ENCODE peak calls at places on chromosome 1, in eight cellular contexts. I is cardiac muscle cell; S is foreskin keratinocyte; C is OCI-LY7; J is mesendoderm; E is left ventricle myocardium inferior; N is CD8-positive, alpha-beta memory T cell; V is tibial nerve. M is an unnamed sample. For H3K4me1, the result is how much of the 10 kb centered on the place peaks cover.

GRCh38 chr1:15626269-15626668 is 9.0 kb downstream of the DDI2 start:
- DNase-seq in I (no peak), S (no peak), C (no peak), J (no peak), E (no peak), N (no peak), V (no peak), M (peak)

GRCh38 chr1:53011175-53011574 is 50.8 kb upstream of the PODN start:
- DNase-seq in I (no peak), S (no peak), C (no peak), J (peak), E (no peak), N (no peak), V (no peak), M (no peak)

GRCh38 chr1:221449801-221450470 is 292.0 kb downstream of the DUSP10 start:
- DNase-seq in I (peak), S (peak), C (no peak), J (no peak), E (no peak), N (no peak), V (no peak), M (no peak)

GRCh38 chr1:211830055-211830329 is 571 bp downstream of the LPGAT1 start:
- DNase-seq in I (peak), S (no peak), C (peak), J (no peak), E (peak), N (peak), V (no peak), M (no peak)

GRCh38 chr1:227459977-227460376 is 103.4 kb upstream of the ZNF678 start:
- DNase-seq in I (no peak), S (no peak), C (no peak), J (peak), E (no peak), N (no peak), V (no peak), M (no peak)

GRCh38 chr1:167457936-167458584 is 60.3 kb downstream of the CD247 start:
- DNase-seq in I (no peak), S (no peak), C (no peak), J (no peak), E (no peak), N (no peak), V (no peak), M (no peak)

GRCh38 chr1:14970799-14971141 is 182.8 kb upstream of the TMEM51 start:
- DNase-seq in I (no peak), S (no peak), C (no peak), J (no peak), E (no peak), N (no peak), V (no peak), M (no peak)

GRCh38 chr1:67883069-67883468 is 49.8 kb upstream of the GNG12 start:
- DNase-seq in I (peak), S (peak), C (no peak), J (no peak), E (no peak), N (no peak), V (no peak), M (no peak)

GRCh38 chr1:181077576-181078242 is 10.8 kb upstream of the IER5 start:
- DNase-seq in I (peak), S (peak), C (no peak), J (peak), E (no peak), N (no peak), V (no peak), M (no peak)

GRCh38 chr1:162087118-162087517 is 17.6 kb downstream of the NOS1AP start:
- DNase-seq in I (no peak), S (no peak), C (no peak), J (no peak), E (no peak), N (no peak), V (no peak), M (no peak)

GRCh38 chr1:185317886-185318310 is 855 bp upstream of the IVNS1ABP start:
- DNase-seq in I (peak), S (peak), C (peak), J (peak), E (no peak), N (peak), V (no peak), M (peak)

GRCh38 chr1:154741747-154742495 is 128.2 kb downstream of the KCNN3 start:
- DNase-seq in I (peak), S (no peak), C (no peak), J (peak), E (no peak), N (no peak), V (no peak), M (no peak)

GRCh38 chr1:175225805-175226129 is 33.2 kb upstream of the KIAA0040 start:
- DNase-seq in I (no peak), S (no peak), C (no peak), J (no peak), E (no peak), N (no peak), V (no peak), M (no peak)

GRCh38 chr1:184567016-184567415 is 180.2 kb downstream of the C1orf21 start:
- DNase-seq in I (no peak), S (no peak), C (no peak), J (peak), E (no peak), N (no peak), V (no peak), M (no peak)

GRCh38 chr1:6260433-6260934 is 414 bp downstream of the GPR153 start:
- DNase-seq in I (no peak), S (no peak), C (no peak), J (no peak), E (peak), N (no peak), V (no peak), M (no peak)

GRCh38 chr1:50332941-50333594 is 90.2 kb downstream of the DMRTA2 start:
- DNase-seq in I (peak), S (peak), C (peak), J (peak), E (peak), N (peak), V (peak), M (no peak)

GRCh38 chr1:116242741-116243140 is 130.3 kb upstream of the ATP1A1 start:
- DNase-seq in I (no peak), S (no peak), C (no peak), J (no peak), E (no peak), N (no peak), V (no peak), M (no peak)

GRCh38 chr1:107394301-107394700 is 253.5 kb downstream of the NTNG1 start:
- DNase-seq in I (no peak), S (no peak), C (no peak), J (no peak), E (no peak), N (no peak), V (no peak), M (no peak)

GRCh38 chr1:9798236-9799130 is 25.3 kb downstream of the CLSTN1 start:
- DNase-seq in I (peak), S (peak), C (no peak), J (no peak), E (no peak), N (no peak), V (no peak), M (peak)

GRCh38 chr1:12096615-12097014 is 33.5 kb downstream of the TNFRSF8 start:
- DNase-seq in I (no peak), S (no peak), C (no peak), J (no peak), E (no peak), N (no peak), V (no peak), M (no peak)

GRCh38 chr1:48931571-48932251 is 155.0 kb upstream of the BEND5 start:
- DNase-seq in I (peak), S (peak), C (no peak), J (peak), E (no peak), N (no peak), V (no peak), M (no peak)

GRCh38 chr1:89351622-89352311 is 12.1 kb upstream of the GBP6 start:
- DNase-seq in I (no peak), S (no peak), C (no peak), J (no peak), E (no peak), N (no peak), V (no peak), M (no peak)

GRCh38 chr1:3943806-3944620 is 43.9 kb upstream of the C1orf174 start:
- DNase-seq in I (no peak), S (no peak), C (no peak), J (no peak), E (no peak), N (no peak), V (no peak), M (no peak)

GRCh38 chr1:224067621-224068457 is 46.1 kb upstream of the FBXO28 start:
- DNase-seq in I (no peak), S (peak), C (no peak), J (no peak), E (no peak), N (no peak), V (no peak), M (no peak)

GRCh38 chr1:26626994-26627393 is 68.8 kb upstream of the ARID1A start:
- DNase-seq in I (peak), S (peak), C (no peak), J (no peak), E (no peak), N (no peak), V (no peak), M (peak)

GRCh38 chr1:187621961-187622360 is 793.2 kb downstream of the PLA2G4A start:
- DNase-seq in I (peak), S (peak), C (no peak), J (no peak), E (no peak), N (no peak), V (no peak), M (no peak)

GRCh38 chr1:63914706-63915105 is 140.9 kb downstream of the ROR1 start:
- DNase-seq in I (no peak), S (no peak), C (no peak), J (no peak), E (no peak), N (no peak), V (no peak), M (no peak)

GRCh38 chr1:63917571-63918394 is 144.0 kb downstream of the ROR1 start:
- DNase-seq in I (no peak), S (no peak), C (peak), J (peak), E (no peak), N (no peak), V (no peak), M (no peak)

GRCh38 chr1:63918395-63918945 is 144.7 kb downstream of the ROR1 start:
- DNase-seq in I (no peak), S (no peak), C (no peak), J (no peak), E (no peak), N (no peak), V (no peak), M (no peak)

GRCh38 chr1:63915121-63915520 is 141.3 kb downstream of the ROR1 start:
- DNase-seq in I (no peak), S (no peak), C (peak), J (peak), E (no peak), N (no peak), V (no peak), M (no peak)

GRCh38 chr1:63916485-63917360 is 142.9 kb downstream of the ROR1 start:
- DNase-seq in I (no peak), S (no peak), C (no peak), J (no peak), E (no peak), N (no peak), V (no peak), M (no peak)
- H3K4me1 ChIP-seq in I (under half), S (under half), C (under half), J (under half), E (half or more), N (under half), V (under half), M (half or more)

DNA sequence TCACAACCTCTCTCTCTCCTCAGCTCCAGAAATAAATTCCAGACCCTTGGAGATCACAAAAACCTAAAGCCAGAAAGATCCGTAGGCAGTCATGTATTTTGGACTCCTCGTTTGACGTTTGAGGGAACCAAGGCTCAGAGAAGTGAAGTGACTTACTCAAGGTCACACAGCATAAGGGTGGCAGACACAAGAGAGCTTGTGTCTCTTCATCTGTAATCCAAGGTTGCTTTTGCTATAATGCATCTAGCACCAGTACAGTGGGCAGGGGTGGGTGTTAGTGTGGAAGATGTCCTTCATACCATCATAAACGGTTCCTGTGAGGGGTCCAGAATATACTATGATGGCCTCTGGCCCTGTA is 145.1 kb downstream of the TOMM20 start:
- DNase-seq in I (no peak), S (no peak), C (no peak), J (no peak), E (no peak), N (no peak), V (no peak), M (no peak)
- H3K4me1 ChIP-seq in I (under half), S (under half), C (half or more), J (under half), E (half or more), N (under half), V (half or more), M (under half)

GRCh38 chr1:171663036-171663853 is 10.8 kb upstream of the MYOC start:
- DNase-seq in I (no peak), S (no peak), C (no peak), J (no peak), E (no peak), N (no peak), V (peak), M (no peak)

GRCh38 chr1:171668372-171668771 is 15.9 kb upstream of the MYOC start:
- DNase-seq in I (no peak), S (no peak), C (no peak), J (no peak), E (no peak), N (no peak), V (no peak), M (no peak)

GRCh38 chr1:171663854-171664550 is 11.5 kb upstream of the MYOC start:
- DNase-seq in I (no peak), S (no peak), C (no peak), J (peak), E (no peak), N (no peak), V (no peak), M (no peak)

GRCh38 chr1:171666114-171666769 is 13.8 kb upstream of the MYOC start:
- DNase-seq in I (no peak), S (no peak), C (no peak), J (no peak), E (no peak), N (no peak), V (no peak), M (no peak)

DNA sequence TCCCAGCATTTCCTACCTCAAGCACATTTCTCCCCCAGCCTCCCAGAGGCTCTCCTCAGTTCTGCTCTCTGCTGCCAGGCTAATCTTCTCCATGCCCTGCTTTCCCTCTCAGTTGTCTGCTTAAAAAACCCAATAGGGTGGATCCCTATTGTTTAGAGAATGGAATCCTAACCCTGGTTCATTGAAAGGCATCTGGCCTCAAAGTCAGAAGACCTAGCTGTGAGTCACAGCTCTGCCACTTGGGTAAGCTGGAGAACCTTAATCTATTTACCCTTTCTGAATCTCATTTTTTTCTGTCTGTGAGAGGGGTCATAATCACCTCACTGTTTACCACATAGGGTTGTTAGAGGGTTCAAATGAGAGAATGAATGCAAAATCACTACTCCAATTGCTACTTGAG is 12.5 kb upstream of the MYOC start:
- DNase-seq in I (no peak), S (peak), C (no peak), J (peak), E (no peak), N (no peak), V (no peak), M (no peak)
- H3K4me1 ChIP-seq in I (under half), S (under half), C (under half), J (under half), E (under half), N (under half), V (under half), M (under half)

GRCh38 chr1:157302724-157303123 is 164.5 kb upstream of the ETV3 start:
- DNase-seq in I (no peak), S (no peak), C (no peak), J (no peak), E (no peak), N (no peak), V (no peak), M (no peak)

GRCh38 chr1:157306896-157307295 is 168.7 kb upstream of the ETV3 start:
- DNase-seq in I (no peak), S (no peak), C (no peak), J (no peak), E (no peak), N (no peak), V (no peak), M (no peak)

GRCh38 chr1:157301477-157302198 is 163.4 kb upstream of the ETV3 start:
- DNase-seq in I (no peak), S (no peak), C (no peak), J (no peak), E (no peak), N (no peak), V (no peak), M (no peak)

GRCh38 chr1:157302199-157302497 is 164.0 kb upstream of the ETV3 start:
- DNase-seq in I (no peak), S (no peak), C (no peak), J (no peak), E (no peak), N (no peak), V (no peak), M (no peak)

GRCh38 chr1:157304271-157304670 is 166.1 kb upstream of the ETV3 start:
- DNase-seq in I (no peak), S (no peak), C (no peak), J (no peak), E (no peak), N (no peak), V (no peak), M (no peak)
- H3K4me1 ChIP-seq in I (under half), S (under half), C (under half), J (under half), E (under half), N (under half), V (under half), M (under half)

GRCh38 chr1:78102916-78103315 is 57.1 kb downstream of the GIPC2 start:
- DNase-seq in I (no peak), S (no peak), C (no peak), J (no peak), E (no peak), N (no peak), V (no peak), M (no peak)

GRCh38 chr1:78101051-78101450 is 55.3 kb downstream of the GIPC2 start:
- DNase-seq in I (no peak), S (no peak), C (no peak), J (no peak), E (no peak), N (no peak), V (no peak), M (no peak)

GRCh38 chr1:78101514-78101913 is 55.7 kb downstream of the GIPC2 start:
- DNase-seq in I (peak), S (peak), C (no peak), J (peak), E (no peak), N (no peak), V (peak), M (peak)

GRCh38 chr1:78104322-78104721 is 58.6 kb downstream of the GIPC2 start:
- DNase-seq in I (no peak), S (peak), C (no peak), J (no peak), E (no peak), N (no peak), V (no peak), M (no peak)

DNA sequence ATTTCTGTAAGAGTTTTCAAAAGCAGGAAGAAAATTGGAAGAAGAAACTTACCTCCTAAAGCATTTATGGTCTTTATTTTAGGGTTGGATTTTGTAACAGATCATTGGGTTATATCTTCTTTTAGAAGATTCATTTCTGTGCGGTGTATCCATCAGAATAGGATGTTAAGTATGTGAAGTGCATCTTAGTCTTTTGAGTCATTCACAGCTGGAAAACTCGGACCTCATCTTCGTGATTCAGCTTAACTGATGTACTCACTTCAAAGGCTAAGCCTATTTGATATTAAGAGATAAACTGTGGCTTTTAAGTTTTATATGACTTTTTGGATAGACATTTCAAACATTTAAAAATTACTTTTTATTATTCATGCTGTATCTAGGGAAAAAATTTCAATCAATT is 56.3 kb downstream of the GIPC2 start:
- DNase-seq in I (peak), S (peak), C (no peak), J (no peak), E (no peak), N (no peak), V (no peak), M (no peak)
- H3K4me1 ChIP-seq in I (under half), S (under half), C (under half), J (under half), E (under half), N (under half), V (under half), M (under half)

GRCh38 chr1:197781998-197782718 is 6.9 kb upstream of the DENND1B start:
- DNase-seq in I (peak), S (peak), C (no peak), J (peak), E (no peak), N (no peak), V (no peak), M (no peak)
- H3K4me1 ChIP-seq in I (under half), S (under half), C (under half), J (under half), E (under half), N (under half), V (under half), M (under half)

DNA sequence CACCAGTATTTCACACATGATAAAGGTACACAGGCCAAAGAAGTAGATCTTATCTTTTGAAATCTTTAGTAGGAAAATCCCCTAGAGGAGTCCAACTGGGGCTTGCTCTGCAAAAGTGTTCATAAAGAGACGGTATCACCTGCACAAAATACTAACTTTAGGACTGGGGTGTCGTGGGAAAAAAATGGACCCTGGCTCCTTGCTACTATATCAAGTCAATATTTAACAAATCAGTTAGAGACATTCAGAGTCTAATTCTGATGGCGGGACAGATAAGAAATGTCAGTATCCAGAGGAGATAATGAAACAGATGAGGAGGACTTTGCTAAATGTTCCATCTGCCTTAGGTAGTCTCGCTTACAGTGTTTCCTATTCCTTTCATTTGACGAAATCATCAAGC is 25.6 kb upstream of the CNN3 start:
- DNase-seq in I (no peak), S (no peak), C (no peak), J (peak), E (no peak), N (no peak), V (no peak), M (no peak)
- H3K4me1 ChIP-seq in I (under half), S (under half), C (under half), J (under half), E (under half), N (under half), V (under half), M (under half)

M was measured in tibial artery.